ENCODE peak calls at places on chromosomes 5 and 9, in seven cellular contexts. W is cardiac fibroblast, M is psoas muscle, F is transverse colon, U is ovary, Y is astrocyte of the cerebellum, G is AG04449. T is an unnamed sample.

GRCh38 chr9:70479880-70480291 is 65.4 kb upstream of the KLF9 start:
- DNase-seq in W (peak; percentile 92), M (peak; percentile 34), F (peak; percentile 48), U (peak; percentile 47), Y (peak; percentile 40), G (no peak), T (peak; percentile 90)

GRCh38 chr5:121913397-121913796 is 48.4 kb upstream of the SRFBP1 start:
- DNase-seq in W (no peak), M (no peak), F (no peak), U (no peak), Y (no peak), G (no peak), T (no peak)

GRCh38 chr9:121860213-121860612 is 208.8 kb downstream of the DAB2IP start:
- DNase-seq in W (no peak), M (no peak), F (no peak), U (no peak), Y (no peak), G (no peak), T (no peak)

GRCh38 chr9:76023715-76024195 is 133.3 kb downstream of the PCSK5 start:
- DNase-seq in W (no peak), M (no peak), F (no peak), U (no peak), Y (peak; percentile 34), G (no peak), T (peak; percentile 63)

GRCh38 chr5:143409972-143410371 is 6.5 kb upstream of the NR3C1 start:
- DNase-seq in W (no peak), M (no peak), F (no peak), U (no peak), Y (no peak), G (no peak), T (no peak)

GRCh38 chr5:13994606-13995336 is 50.3 kb upstream of the DNAH5 start:
- DNase-seq in W (no peak), M (no peak), F (no peak), U (no peak), Y (no peak), G (no peak), T (no peak)

GRCh38 chr5:158390556-158390955 is 531.6 kb upstream of the CLINT1 start:
- DNase-seq in W (peak; percentile 83), M (no peak), F (no peak), U (no peak), Y (no peak), G (peak; percentile 38), T (peak; percentile 61)

GRCh38 chr9:96062051-96062450 is 186.6 kb downstream of the ERCC6L2 start:
- DNase-seq in W (peak; percentile 60), M (no peak), F (no peak), U (no peak), Y (no peak), G (no peak), T (no peak)

GRCh38 chr5:126745259-126745992 is 31.5 kb upstream of the LMNB1 start:
- DNase-seq in W (no peak), M (no peak), F (no peak), U (no peak), Y (no peak), G (no peak), T (no peak)

GRCh38 chr9:84169240-84169639 is 171.3 kb downstream of the SLC28A3 start:
- DNase-seq in W (no peak), M (no peak), F (no peak), U (no peak), Y (no peak), G (no peak), T (peak; percentile 47)

GRCh38 chr5:96823060-96823459 is 15.3 kb upstream of the ERAP1 start:
- DNase-seq in W (no peak), M (no peak), F (no peak), U (no peak), Y (no peak), G (no peak), T (no peak)

GRCh38 chr5:72079288-72079687 is 28.0 kb upstream of the MAP1B start:
- DNase-seq in W (no peak), M (no peak), F (no peak), U (no peak), Y (no peak), G (no peak), T (no peak)

GRCh38 chr5:50800410-50800809 is 134.0 kb downstream of the PARP8 start:
- DNase-seq in W (no peak), M (no peak), F (no peak), U (no peak), Y (no peak), G (no peak), T (no peak)

GRCh38 chr5:175282611-175283225 is 161.3 kb downstream of the DRD1 start:
- DNase-seq in W (no peak), M (no peak), F (no peak), U (no peak), Y (no peak), G (no peak), T (no peak)

GRCh38 chr9:136665704-136666363 is 3.1 kb downstream of the EGFL7 start:
- DNase-seq in W (no peak), M (no peak), F (no peak), U (no peak), Y (no peak), G (no peak), T (no peak)

GRCh38 chr9:114098021-114098659 is 952 bp downstream of the KIF12 start:
- DNase-seq in W (no peak), M (no peak), F (peak; percentile 70), U (no peak), Y (no peak), G (no peak), T (no peak)

GRCh38 chr9:130207241-130207992 is 35.2 kb downstream of the NCS1 start:
- DNase-seq in W (no peak), M (no peak), F (no peak), U (no peak), Y (no peak), G (no peak), T (no peak)

GRCh38 chr5:88724201-88724600 is 158.8 kb downstream of the MEF2C start:
- DNase-seq in W (peak; percentile 38), M (no peak), F (no peak), U (no peak), Y (no peak), G (no peak), T (peak; percentile 50)
- TF ChIP-seq CTCF in W (peak; percentile 22), M (no peak), F (no peak), U (no peak), Y (no peak), G (no peak), T (peak; percentile 12)

DNA sequence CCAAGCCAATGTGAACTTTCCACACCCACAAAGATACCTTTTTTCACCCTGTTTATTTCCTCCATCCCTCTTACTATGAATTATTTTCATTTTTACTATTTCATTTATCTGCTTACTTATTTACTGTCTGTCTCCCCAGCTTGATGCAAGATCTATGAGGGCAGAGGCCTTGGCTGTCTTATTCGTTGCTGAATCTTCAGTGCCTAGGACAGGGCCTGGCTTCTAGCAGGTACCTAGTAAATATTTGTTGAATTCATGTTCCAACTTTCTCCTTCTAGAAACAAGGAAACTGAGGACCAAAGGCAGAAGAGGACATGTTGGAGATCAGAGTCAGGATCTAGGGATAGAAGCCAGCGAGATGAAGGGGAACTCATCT is 543 bp upstream of the DNM1 start:
- DNase-seq in W (no peak), M (no peak), F (no peak), U (no peak), Y (no peak), G (no peak), T (no peak)
- H3K4me3 ChIP-seq in W (no peak overlapping the region), M (peak overlapping the region; percentile 73), F (no peak overlapping the region), U (no peak overlapping the region), Y (no peak overlapping the region), G (no peak overlapping the region), T (no peak overlapping the region)

DNA sequence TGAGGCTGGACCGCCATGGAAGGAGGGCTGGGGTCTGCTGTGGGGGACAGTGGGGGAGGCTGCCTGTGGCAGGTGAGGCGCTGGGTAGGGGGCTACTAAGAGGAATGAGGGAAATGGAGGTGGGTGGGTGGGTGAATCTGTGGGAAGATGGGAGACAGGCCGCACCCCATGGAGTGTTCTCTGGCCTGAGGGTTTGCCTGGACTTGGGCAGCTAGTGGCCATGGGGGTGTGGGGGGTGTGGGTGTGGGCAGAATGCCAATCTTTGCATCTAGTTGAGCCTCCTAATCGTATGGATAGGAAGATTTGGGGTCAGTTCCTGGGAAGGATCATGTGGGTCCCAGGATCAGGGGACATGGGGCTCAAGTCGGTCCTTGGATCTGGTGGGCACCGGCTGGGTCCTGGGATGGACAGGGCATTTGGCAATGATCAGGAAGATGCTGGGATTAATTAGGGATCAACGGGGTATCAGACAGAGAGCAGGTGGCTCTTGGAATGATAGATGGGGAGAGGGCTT is 518 bp downstream of the ZDHHC12 start:
- DNase-seq in W (no peak), M (no peak), F (no peak), U (peak; percentile 49), Y (no peak), G (no peak), T (no peak)
- TF ChIP-seq CTCF in W (no peak), M (no peak), F (no peak), U (no peak), Y (no peak), G (no peak), T (no peak)

DNA sequence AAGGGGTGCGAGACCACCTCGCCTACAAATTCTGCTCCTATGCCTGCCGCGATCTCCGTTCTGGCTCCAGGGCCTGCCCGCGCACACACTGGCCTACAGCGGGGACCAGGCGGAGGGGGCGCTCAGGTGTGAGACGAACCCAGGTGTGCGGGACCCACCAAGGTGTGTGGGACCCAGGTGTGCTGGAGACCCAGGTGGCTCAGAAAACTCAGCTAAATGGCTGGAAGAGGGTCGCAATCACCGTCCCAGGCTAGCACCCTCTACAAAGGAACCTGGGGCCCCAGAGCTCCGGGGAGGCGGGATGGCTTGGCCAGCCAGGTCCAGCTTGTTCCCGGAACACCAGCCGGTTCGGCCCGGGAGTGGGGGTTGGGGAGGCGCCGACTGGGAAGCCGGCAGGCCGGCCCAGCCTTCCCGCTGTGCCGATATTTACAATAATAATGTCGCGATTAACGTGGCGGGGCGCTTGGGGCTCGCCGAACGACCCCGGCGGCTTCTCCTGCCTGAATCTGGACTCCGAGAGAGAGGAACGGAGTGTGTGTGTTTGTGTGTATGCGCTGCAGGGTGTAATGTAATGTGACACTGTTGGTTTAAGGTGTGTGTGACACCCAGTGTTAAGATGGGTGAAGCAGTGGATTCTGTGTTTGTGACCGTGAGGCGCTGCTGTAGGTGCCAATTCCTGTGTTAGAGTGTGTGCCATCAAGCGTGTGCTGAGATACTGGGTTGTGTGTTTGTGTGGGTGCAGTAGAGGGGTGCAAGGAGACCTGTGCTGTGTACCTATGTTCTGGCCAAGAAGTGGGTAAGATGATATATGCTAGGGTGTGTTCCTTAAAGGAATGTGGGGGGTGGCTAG is 1.4 kb downstream of the PCDH1 start:
- DNase-seq in W (no peak), M (no peak), F (peak; percentile 44), U (no peak), Y (no peak), G (no peak), T (no peak)
- H3K4me3 ChIP-seq in W (peak overlapping the region; percentile 55), M (peak overlapping the region; percentile 71), F (peak overlapping the region; percentile 86), U (peak overlapping the region; percentile 43), Y (no peak overlapping the region), G (no peak overlapping the region), T (no peak overlapping the region)